ENCODE peak calls at places on chromosomes 6 and 20, in nine cellular contexts. Q is adrenal gland, C is esophagus muscularis mucosa, M is epithelial cell of esophagus, G is HL-60, K is astrocyte of the spinal cord, P is mesendoderm, E is cardiac fibroblast, R is AG04449. O is an unnamed sample.

GRCh38 chr20:17734374-17734773 is 34.6 kb downstream of the BANF2 start:
- DNase-seq in E (no peak), Q (no peak), M (no peak), C (no peak), G (no peak), K (no peak), R (no peak), P (no peak), O (no peak)

GRCh38 chr6:159106627-159107241 is 61.9 kb upstream of the TAGAP start:
- DNase-seq in Q (peak; percentile 79), P (peak; percentile 90), C (no peak), M (peak; percentile 70), G (peak; percentile 66), E (peak; percentile 67), K (peak; percentile 40), R (no peak), O (no peak)

GRCh38 chr20:35768731-35769664 is 2.8 kb upstream of the PHF20 start:
- DNase-seq in M (peak; percentile 97), P (peak; percentile 95), E (peak; percentile 99), R (peak; percentile 85), Q (peak; percentile 99), K (peak; percentile 96), G (peak; percentile 78), C (peak; percentile 99), O (peak; percentile 84)

GRCh38 chr20:35326021-35326731 is 34.0 kb upstream of the FAM83C start:
- DNase-seq in Q (no peak), M (no peak), C (no peak), P (no peak), G (no peak), E (no peak), R (no peak), K (no peak), O (no peak)

GRCh38 chr20:6008254-6008653 is 45.6 kb downstream of the LRRN4 start:
- DNase-seq in E (peak; percentile 98), G (peak; percentile 66), M (peak; percentile 98), K (peak; percentile 88), R (peak; percentile 71), C (no peak), Q (peak; percentile 77), P (no peak), O (peak; percentile 31)

GRCh38 chr6:164072240-164072666 is 657.7 kb downstream of the QKI start:
- DNase-seq in K (no peak), E (peak; percentile 22), G (peak; percentile 1), Q (no peak), R (no peak), M (no peak), P (no peak), C (no peak), O (no peak)

GRCh38 chr6:37783025-37783825 is 36.3 kb upstream of the ZFAND3 start:
- DNase-seq in K (peak; percentile 20), P (peak; percentile 84), C (no peak), Q (no peak), G (no peak), M (peak; percentile 9), E (peak; percentile 27), R (no peak), O (no peak)

GRCh38 chr6:138818496-138819194 is 22.8 kb downstream of the ECT2L start:
- DNase-seq in G (peak; percentile 14), R (no peak), C (no peak), Q (no peak), P (peak; percentile 17), E (no peak), M (peak; percentile 47), K (no peak), O (no peak)

GRCh38 chr6:137637161-137637560 is 143.0 kb upstream of the OLIG3 start:
- DNase-seq in G (peak; percentile 55), Q (no peak), M (peak; percentile 81), K (peak; percentile 96), R (peak; percentile 97), E (peak; percentile 96), C (no peak), P (peak; percentile 68), O (peak; percentile 83)

GRCh38 chr6:152587473-152587872 is 49.7 kb downstream of the SYNE1 start:
- DNase-seq in R (no peak), P (no peak), C (no peak), M (no peak), E (no peak), G (peak; percentile 82), K (no peak), Q (no peak), O (no peak)

GRCh38 chr20:54199721-54200176 is 8.1 kb upstream of the PFDN4 start:
- DNase-seq in M (peak; percentile 83), R (peak; percentile 37), Q (peak; percentile 83), K (peak; percentile 81), C (peak; percentile 94), E (peak; percentile 87), G (peak; percentile 24), P (peak; percentile 80), O (peak; percentile 63)

GRCh38 chr20:59013959-59014608 is 5.1 kb upstream of the TUBB1 start:
- DNase-seq in Q (peak; percentile 19), P (no peak), R (no peak), G (no peak), E (peak; percentile 83), M (no peak), K (peak; percentile 75), C (no peak), O (no peak)

GRCh38 chr6:33123732-33124524 is 48.1 kb downstream of the HLA-DPB1 start:
- DNase-seq in C (no peak), M (peak; percentile 53), P (peak; percentile 56), E (peak; percentile 62), R (no peak), K (peak; percentile 13), Q (no peak), G (no peak), O (peak; percentile 14)

DNA sequence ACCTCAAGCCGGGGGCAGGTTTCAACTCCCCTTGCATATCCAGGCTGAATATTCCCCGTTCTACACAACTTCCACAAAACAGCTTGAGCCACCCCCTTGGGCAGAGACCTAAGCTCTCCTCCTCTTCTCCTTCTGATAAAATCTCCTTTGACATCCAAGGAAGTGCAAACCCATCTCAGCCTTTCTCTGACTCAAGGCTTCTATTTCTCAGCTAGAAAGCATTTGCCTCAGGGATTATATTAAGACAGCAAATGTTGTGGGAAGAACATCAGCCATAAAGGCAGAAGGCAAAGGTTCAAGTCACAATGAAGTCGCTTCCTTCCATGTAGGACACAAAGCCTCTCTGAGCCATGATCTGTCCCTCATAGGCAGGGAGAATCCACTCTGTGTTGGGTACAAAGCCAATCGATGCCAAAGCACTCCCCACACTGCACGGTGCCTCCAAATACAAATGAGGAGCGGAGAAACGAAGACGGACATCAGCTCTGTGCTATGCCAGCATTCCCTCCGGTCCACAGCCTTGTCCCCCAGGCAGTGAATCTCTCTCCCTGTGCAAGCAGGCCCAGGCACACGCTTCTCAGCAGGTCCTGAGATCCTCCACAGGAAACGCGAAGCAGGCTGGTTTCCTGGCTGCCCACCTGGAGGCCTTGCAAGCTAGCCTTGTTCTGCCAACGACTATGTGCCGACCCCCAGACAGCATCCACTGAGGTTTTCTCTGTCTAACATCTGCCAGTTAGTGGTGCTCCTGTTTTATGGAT is 386.4 kb upstream of the ARID1B start:
- DNase-seq in C (peak; percentile 60), Q (no peak), K (no peak), R (no peak), M (no peak), G (no peak), P (peak; percentile 30), E (no peak), O (no peak)
- H3K4me3 ChIP-seq in C (no peak overlapping the region), Q (no peak overlapping the region), K (no peak overlapping the region), R (no peak overlapping the region), M (no peak overlapping the region), G (no peak overlapping the region), P (no peak overlapping the region), E (no peak overlapping the region), O (no peak overlapping the region)

GRCh38 chr6:43076093-43076927 is at the start of gene PTK7:
- DNase-seq in Q (no peak), K (peak; percentile 72), G (peak; percentile 17), P (peak; percentile 96), M (peak; percentile 56), C (no peak), E (peak; percentile 43), R (no peak), O (no peak)

GRCh38 chr6:43076928-43077809 is 1.1 kb downstream of the PTK7 start:
- DNase-seq in P (peak; percentile 89), Q (no peak), E (peak; percentile 42), M (peak; percentile 67), K (peak; percentile 47), C (no peak), G (no peak), R (no peak), O (no peak)

GRCh38 chr6:43077981-43078411 is 1.9 kb downstream of the PTK7 start:
- DNase-seq in R (no peak), M (no peak), K (no peak), P (peak; percentile 73), E (no peak), C (no peak), Q (no peak), G (no peak), O (no peak)

GRCh38 chr6:43074847-43075741 is 1.0 kb upstream of the PTK7 start:
- DNase-seq in Q (no peak), E (peak; percentile 41), C (no peak), K (peak; percentile 84), M (no peak), P (no peak), R (no peak), G (no peak), O (peak; percentile 78)

GRCh38 chr6:43075791-43076092 is 372 bp upstream of the PTK7 start:
- DNase-seq in M (no peak), R (no peak), C (no peak), Q (no peak), P (no peak), G (no peak), K (no peak), E (no peak), O (no peak)
- H3K4me3 ChIP-seq in M (peak overlapping the region; percentile 30), R (peak overlapping the region; percentile 94), C (peak overlapping the region; percentile 49), Q (no peak overlapping the region), P (peak overlapping the region; percentile 48), G (no peak overlapping the region), K (peak overlapping the region; percentile 51), E (peak overlapping the region; percentile 49), O (peak overlapping the region; percentile 92)

GRCh38 chr20:544153-544725 is 649 bp upstream of the CSNK2A1 start:
- DNase-seq in E (no peak), M (no peak), K (no peak), C (no peak), R (no peak), G (no peak), Q (no peak), P (no peak), O (no peak)
- H3K4me3 ChIP-seq in E (no peak overlapping the region), M (peak overlapping the region; percentile 84), K (no peak overlapping the region), C (peak overlapping the region; percentile 80), R (peak overlapping the region; percentile 21), G (no peak overlapping the region), Q (peak overlapping the region; percentile 99), P (no peak overlapping the region), O (peak overlapping the region; percentile 98)

GRCh38 chr20:4875578-4876067 is 125.7 kb downstream of the SLC23A2 start:
- DNase-seq in K (no peak), C (no peak), R (no peak), G (no peak), E (no peak), M (no peak), P (no peak), Q (no peak), O (no peak)
- H3K4me3 ChIP-seq in K (no peak overlapping the region), C (no peak overlapping the region), R (no peak overlapping the region), G (no peak overlapping the region), E (no peak overlapping the region), M (no peak overlapping the region), P (no peak overlapping the region), Q (no peak overlapping the region), O (no peak overlapping the region)

O was measured in HFF-Myc.